ENCODE peak calls at places on chromosomes 12 and 14, in seven cellular contexts. K is HCT116, E is GM23338, R is K562, M is A549, W is HepG2, D is Panc1. G is an unnamed sample.

GRCh38 chr12:91985002-91985767 is 160.5 kb downstream of the BTG1 start:
- DNase-seq in K (no peak), E (no peak), R (no peak), M (no peak), W (no peak), D (no peak), G (no peak)

GRCh38 chr14:85399196-85399595 is 130.7 kb upstream of the FLRT2 start:
- DNase-seq in K (no peak), E (no peak), R (no peak), M (no peak), W (no peak), D (no peak), G (no peak)

GRCh38 chr14:35044939-35045797 is 904 bp upstream of the FAM177A1 start:
- DNase-seq in K (no peak), E (no peak), R (no peak), M (no peak), W (no peak), D (no peak), G (no peak)

GRCh38 chr12:4899361-4899760 is 10.3 kb upstream of the KCNA1 start:
- DNase-seq in K (no peak), E (peak; percentile 56), R (no peak), M (no peak), W (no peak), D (no peak), G (no peak)

GRCh38 chr14:55580401-55581010 is 499 bp downstream of the KTN1 start:
- DNase-seq in K (no peak), E (peak; percentile 45), R (peak; percentile 38), M (peak; percentile 22), W (no peak), D (no peak), G (no peak)

GRCh38 chr12:47222960-47223847 is 143.4 kb upstream of the AMIGO2 start:
- DNase-seq in K (no peak), E (peak; percentile 86), R (peak; percentile 59), M (peak; percentile 96), W (no peak), D (no peak), G (no peak)

GRCh38 chr14:76293221-76293620 is 82.7 kb upstream of the ESRRB start:
- DNase-seq in K (no peak), E (no peak), R (no peak), M (no peak), W (no peak), D (no peak), G (no peak)

GRCh38 chr14:100771121-100771800 is 44.6 kb downstream of the DLK1 start:
- DNase-seq in K (no peak), E (no peak), R (peak; percentile 89), M (no peak), W (peak; percentile 43), D (no peak), G (no peak)

GRCh38 chr12:42873401-42873800 is 283.9 kb upstream of the PRICKLE1 start:
- DNase-seq in K (no peak), E (no peak), R (no peak), M (peak; percentile 57), W (no peak), D (no peak), G (no peak)

GRCh38 chr12:13116259-13116658 is 12.8 kb upstream of the GSG1 start:
- DNase-seq in K (no peak), E (peak; percentile 33), R (no peak), M (no peak), W (no peak), D (no peak), G (no peak)

GRCh38 chr12:13116971-13117370 is 13.5 kb upstream of the GSG1 start:
- DNase-seq in K (no peak), E (no peak), R (no peak), M (no peak), W (no peak), D (no peak), G (no peak)

GRCh38 chr12:13112968-13113367 is 9.5 kb upstream of the GSG1 start:
- DNase-seq in K (no peak), E (no peak), R (no peak), M (no peak), W (no peak), D (no peak), G (no peak)

GRCh38 chr12:13120431-13120830 is 17.0 kb upstream of the GSG1 start:
- DNase-seq in K (no peak), E (no peak), R (no peak), M (no peak), W (no peak), D (no peak), G (no peak)

DNA sequence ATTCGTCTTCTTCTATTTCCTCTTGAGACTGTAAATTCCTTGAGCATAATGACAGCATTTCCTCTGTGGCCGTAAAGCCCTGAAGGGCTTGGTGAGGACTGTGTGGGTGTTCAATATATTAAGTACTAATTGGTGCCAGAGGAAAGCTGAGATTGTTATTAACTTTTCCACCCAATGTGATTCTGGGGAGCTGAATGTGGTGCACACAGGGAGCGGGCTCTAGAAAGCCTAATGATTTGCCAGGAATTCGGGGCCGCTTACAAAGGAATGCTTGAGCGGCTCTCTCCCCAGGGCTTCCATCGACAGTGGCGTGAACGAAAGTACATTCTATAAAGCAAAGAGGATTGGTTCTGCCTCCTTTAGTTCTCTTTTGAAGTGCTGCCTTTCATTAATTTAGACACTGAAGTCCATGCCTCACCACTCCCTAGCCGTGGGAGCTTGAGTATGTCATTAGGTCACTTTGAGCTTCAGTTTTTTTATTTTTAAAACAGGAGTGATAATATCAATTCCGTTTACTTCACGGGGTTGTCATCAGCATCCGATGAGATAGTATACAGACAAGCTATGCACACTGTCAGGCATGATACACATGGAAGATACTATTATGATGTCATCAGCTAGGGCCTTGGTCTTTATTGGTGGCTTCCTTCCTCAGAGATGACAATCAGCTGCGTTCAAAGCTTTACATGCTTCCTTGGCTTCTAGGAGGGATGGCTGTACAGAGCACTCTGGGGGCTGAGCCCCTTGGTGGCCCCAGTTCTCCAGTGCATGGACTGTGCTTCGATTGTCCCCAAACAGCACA is 11.0 kb upstream of the GSG1 start:
- DNase-seq in K (no peak), E (peak; percentile 78), R (no peak), M (no peak), W (no peak), D (no peak), G (no peak)
- TF ChIP-seq REST in K (no peak), E (no peak), R (no peak), M (no peak), W (no peak), D (no peak), G (no peak)

DNA sequence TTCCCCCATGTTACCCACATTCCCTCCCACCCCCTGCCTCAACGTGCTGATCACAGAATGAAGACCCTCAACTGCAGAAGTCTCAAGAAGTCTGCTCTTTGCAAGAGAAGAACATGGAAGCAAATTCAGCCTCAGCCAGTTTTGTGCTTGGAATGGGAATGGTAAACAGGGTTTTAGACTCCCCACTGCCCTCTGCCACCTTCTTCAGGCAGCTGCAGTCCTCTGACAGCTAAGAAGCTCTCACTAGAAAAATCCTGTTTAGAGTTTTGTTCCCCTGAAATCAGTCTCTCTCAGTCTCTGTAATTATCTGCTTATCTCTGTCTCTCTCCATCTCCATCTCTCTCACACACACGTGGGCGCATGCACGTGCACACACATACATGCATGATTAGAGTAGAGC is 85.4 kb downstream of the CRACR2A start:
- DNase-seq in K (no peak), E (peak; percentile 48), R (no peak), M (peak; percentile 12), W (no peak), D (no peak), G (no peak)
- TF ChIP-seq REST in K (no peak), E (no peak), R (no peak), M (no peak), W (no peak), D (no peak), G (no peak)

DNA sequence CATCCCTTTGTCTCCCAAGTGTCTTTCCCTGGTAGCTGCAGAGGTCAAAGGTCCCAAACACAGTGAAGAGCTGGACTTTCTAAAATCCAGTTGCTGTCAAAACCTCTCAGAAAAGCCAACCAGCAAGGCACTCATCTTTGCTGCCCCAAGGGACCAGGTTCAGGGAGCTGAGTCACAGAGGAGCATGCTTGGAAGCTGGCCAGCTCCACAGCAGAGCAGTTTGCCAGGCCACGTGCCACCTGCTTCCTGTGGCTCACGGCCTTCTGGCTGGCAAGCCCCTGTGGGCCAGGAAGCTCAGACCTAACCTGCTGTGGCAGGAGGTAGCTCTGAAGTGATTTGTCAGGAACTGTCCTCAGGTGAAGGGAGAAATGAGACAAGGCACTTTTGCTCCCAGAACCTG is 3.6 kb downstream of the ISCU start:
- DNase-seq in K (peak; percentile 80), E (no peak), R (no peak), M (peak; percentile 78), W (no peak), D (peak; percentile 66), G (peak; percentile 81)
- TF ChIP-seq REST in K (no peak), E (no peak), R (no peak), M (no peak), W (no peak), D (no peak), G (peak; percentile 23)

DNA sequence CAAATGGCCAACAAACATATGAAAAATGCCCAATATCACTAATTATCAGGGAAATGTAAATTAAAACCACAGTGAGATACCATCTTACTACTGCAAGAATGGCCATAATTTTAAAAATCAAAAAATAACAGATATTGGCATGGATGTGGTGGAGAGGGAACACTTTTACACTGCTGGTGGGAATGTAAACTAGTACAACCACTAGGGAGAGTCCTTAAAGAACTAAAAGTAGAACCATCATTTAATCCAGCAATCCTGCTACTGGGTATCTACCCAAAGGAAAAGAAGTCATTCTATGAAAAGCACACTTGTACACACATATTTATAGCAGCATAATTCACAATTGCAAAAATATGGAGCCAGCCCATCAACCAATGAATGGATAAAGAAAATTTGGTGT is 459.7 kb downstream of the GXYLT1 start:
- DNase-seq in K (no peak), E (no peak), R (no peak), M (peak; percentile 20), W (no peak), D (no peak), G (no peak)
- TF ChIP-seq REST in K (no peak), E (no peak), R (no peak), M (no peak), W (no peak), D (no peak), G (no peak)

GRCh38 chr12:19196959-19197630 is 67.6 kb downstream of the PLEKHA5 start:
- DNase-seq in K (no peak), E (no peak), R (no peak), M (no peak), W (no peak), D (no peak), G (no peak)
- TF ChIP-seq REST in K (no peak), E (no peak), R (no peak), M (no peak), W (no peak), D (no peak), G (no peak)

GRCh38 chr14:89616425-89617141 is 199.6 kb upstream of the FOXN3 start:
- DNase-seq in K (no peak), E (peak; percentile 75), R (no peak), M (no peak), W (peak; percentile 29), D (no peak), G (no peak)
- TF ChIP-seq REST in K (no peak), E (no peak), R (no peak), M (no peak), W (no peak), D (no peak), G (no peak)

G was measured in HL-60.